ENCODE peak calls at places on chromosomes 5 and 9, in eight cellular contexts. Z is mammary epithelial cell, F is epithelial cell of esophagus, J is HepG2, B is foreskin fibroblast, K is dorsolateral prefrontal cortex, A is H1, P is fibroblast of pulmonary artery. O is an unnamed sample.

GRCh38 chr5:179819296-179820126 is 1.2 kb upstream of the SQSTM1 start:
- DNase-seq in Z (peak), F (peak), J (peak), B (peak), K (peak), A (no peak), P (peak), O (peak)

GRCh38 chr9:108673386-108673785 is 182.4 kb downstream of the ACTL7B start:
- DNase-seq in Z (peak), F (peak), J (no peak), B (no peak), K (no peak), A (no peak), P (no peak), O (peak)

GRCh38 chr5:150656191-150657132 is 4.6 kb upstream of the MYOZ3 start:
- DNase-seq in Z (no peak), F (peak), J (peak), B (peak), K (no peak), A (no peak), P (peak), O (peak)

GRCh38 chr5:178790371-178790770 is 59.9 kb upstream of the ZNF354A start:
- DNase-seq in Z (no peak), F (peak), J (peak), B (no peak), K (no peak), A (no peak), P (no peak), O (no peak)

GRCh38 chr5:97629281-97629680 is 446.2 kb upstream of the RIOK2 start:
- DNase-seq in Z (peak), F (peak), J (no peak), B (peak), K (no peak), A (no peak), P (peak), O (peak)

GRCh38 chr5:176675676-176676360 is 28.5 kb downstream of the TSPAN17 start:
- DNase-seq in Z (no peak), F (peak), J (peak), B (no peak), K (no peak), A (no peak), P (peak), O (peak)

GRCh38 chr9:128528445-128529160 is 23.8 kb upstream of the SPTAN1 start:
- DNase-seq in Z (no peak), F (no peak), J (no peak), B (no peak), K (no peak), A (no peak), P (peak), O (no peak)

GRCh38 chr9:70036641-70037040 is 7.0 kb upstream of the MAMDC2 start:
- DNase-seq in Z (no peak), F (no peak), J (no peak), B (no peak), K (no peak), A (no peak), P (no peak), O (peak)

GRCh38 chr9:78566521-78566920 is 269.6 kb downstream of the PSAT1 start:
- DNase-seq in Z (no peak), F (no peak), J (no peak), B (no peak), K (no peak), A (no peak), P (no peak), O (no peak)

GRCh38 chr5:17304282-17304681 is 86.9 kb downstream of the BASP1 start:
- DNase-seq in Z (no peak), F (no peak), J (no peak), B (no peak), K (no peak), A (no peak), P (peak), O (peak)

GRCh38 chr9:38342096-38342495 is 50.4 kb upstream of the ALDH1B1 start:
- DNase-seq in Z (no peak), F (no peak), J (no peak), B (peak), K (no peak), A (no peak), P (no peak), O (no peak)

GRCh38 chr5:23330726-23331125 is 176.7 kb upstream of the PRDM9 start:
- DNase-seq in Z (peak), F (peak), J (no peak), B (no peak), K (no peak), A (no peak), P (peak), O (peak)

GRCh38 chr5:404666-405241 is 38.2 kb upstream of the EXOC3 start:
- DNase-seq in Z (no peak), F (no peak), J (no peak), B (no peak), K (no peak), A (no peak), P (no peak), O (no peak)

GRCh38 chr9:120480707-120481106 is 99.3 kb downstream of the CDK5RAP2 start:
- DNase-seq in Z (peak), F (peak), J (no peak), B (peak), K (no peak), A (no peak), P (no peak), O (no peak)

GRCh38 chr5:128436825-128437224 is 101.2 kb downstream of the FBN2 start:
- DNase-seq in Z (peak), F (peak), J (peak), B (peak), K (no peak), A (no peak), P (peak), O (peak)

GRCh38 chr5:6704361-6704851 is 8.8 kb upstream of the TENT4A start:
- DNase-seq in Z (peak), F (peak), J (no peak), B (peak), K (no peak), A (no peak), P (peak), O (peak)

GRCh38 chr5:84480873-84481637 is 96.4 kb upstream of the EDIL3 start:
- DNase-seq in Z (peak), F (peak), J (no peak), B (no peak), K (no peak), A (peak), P (peak), O (no peak)

GRCh38 chr5:17343675-17344074 is 126.2 kb downstream of the BASP1 start:
- DNase-seq in Z (peak), F (peak), J (no peak), B (peak), K (no peak), A (no peak), P (peak), O (peak)

GRCh38 chr9:87546704-87547103 is 49.0 kb downstream of the DAPK1 start:
- DNase-seq in Z (peak), F (peak), J (peak), B (no peak), K (no peak), A (no peak), P (peak), O (peak)

GRCh38 chr5:125595095-125595494 is 828.1 kb upstream of the GRAMD2B start:
- DNase-seq in Z (no peak), F (no peak), J (no peak), B (peak), K (peak), A (no peak), P (peak), O (peak)

GRCh38 chr5:169971780-169972179 is 8.5 kb downstream of the INSYN2B start:
- DNase-seq in Z (no peak), F (no peak), J (no peak), B (no peak), K (no peak), A (no peak), P (no peak), O (no peak)

GRCh38 chr5:79762929-79763328 is 73.3 kb downstream of the CMYA5 start:
- DNase-seq in Z (no peak), F (no peak), J (no peak), B (no peak), K (no peak), A (no peak), P (no peak), O (no peak)

GRCh38 chr9:87386490-87386889 is 111.2 kb upstream of the DAPK1 start:
- DNase-seq in Z (peak), F (no peak), J (peak), B (no peak), K (no peak), A (no peak), P (no peak), O (no peak)

GRCh38 chr9:33128570-33128969 is 38.6 kb downstream of the B4GALT1 start:
- DNase-seq in Z (no peak), F (no peak), J (no peak), B (no peak), K (no peak), A (no peak), P (no peak), O (no peak)

GRCh38 chr5:57862471-57863282 is 380.1 kb upstream of the ACTBL2 start:
- DNase-seq in Z (peak), F (peak), J (no peak), B (peak), K (no peak), A (no peak), P (peak), O (peak)

GRCh38 chr5:179196420-179197079 is 136.4 kb downstream of the ZNF354C start:
- DNase-seq in Z (no peak), F (no peak), J (no peak), B (peak), K (no peak), A (no peak), P (no peak), O (no peak)

GRCh38 chr9:22045423-22045822 is 36.3 kb upstream of the CDKN2B start:
- DNase-seq in Z (no peak), F (no peak), J (no peak), B (no peak), K (no peak), A (no peak), P (no peak), O (no peak)

GRCh38 chr5:76794871-76795270 is 24.0 kb upstream of the F2RL1 start:
- DNase-seq in Z (peak), F (peak), J (no peak), B (no peak), K (no peak), A (no peak), P (peak), O (peak)

GRCh38 chr5:156527611-156528010 is 200.6 kb downstream of the SGCD start:
- DNase-seq in Z (no peak), F (no peak), J (no peak), B (no peak), K (no peak), A (no peak), P (no peak), O (no peak)

GRCh38 chr5:113176734-113177133 is 200.1 kb downstream of the DCP2 start:
- DNase-seq in Z (no peak), F (no peak), J (no peak), B (no peak), K (no peak), A (no peak), P (no peak), O (no peak)

GRCh38 chr5:16493261-16493660 is 27.7 kb upstream of the ZNF622 start:
- DNase-seq in Z (peak), F (peak), J (no peak), B (no peak), K (no peak), A (no peak), P (no peak), O (peak)

DNA sequence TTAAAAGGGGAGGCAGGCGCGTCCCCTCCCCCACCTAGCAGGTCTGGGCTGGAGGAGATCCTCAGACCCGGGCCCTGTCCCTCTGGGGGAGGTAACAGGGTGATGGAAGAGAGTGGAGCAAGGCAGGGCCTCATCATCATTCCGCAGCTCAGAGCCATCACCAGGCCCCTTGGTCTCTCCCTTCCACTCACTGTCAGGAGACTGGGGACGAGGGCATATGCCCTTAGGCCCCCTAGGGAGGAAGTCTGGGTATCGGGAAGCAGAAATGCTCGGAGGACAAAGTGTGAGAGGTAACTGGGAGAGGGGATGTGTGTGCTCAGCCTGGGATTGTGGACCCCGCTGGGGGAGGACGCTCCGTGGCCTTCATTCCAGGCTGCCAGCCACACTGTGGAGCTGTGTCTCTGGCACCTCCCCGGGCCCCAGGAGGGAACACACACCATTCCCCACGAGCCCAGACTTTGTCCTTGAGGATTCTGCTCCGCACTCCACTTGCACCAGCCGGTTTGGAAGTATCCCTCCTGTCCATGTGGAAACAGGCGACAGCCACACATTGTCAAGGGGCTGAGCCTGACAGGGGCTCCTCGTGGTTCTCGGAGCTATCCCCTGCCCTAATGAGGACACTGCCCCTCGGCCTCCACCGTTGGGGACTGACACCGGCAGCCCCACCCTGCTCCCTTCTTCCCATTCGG is 824 bp downstream of the REEP2 start:
- DNase-seq in Z (no peak), F (no peak), J (no peak), B (no peak), K (no peak), A (no peak), P (no peak), O (no peak)
- H3K4me3 ChIP-seq in Z (peak), F (peak), J (peak), B (peak), K (peak), A (peak), P (peak), O (peak)

DNA sequence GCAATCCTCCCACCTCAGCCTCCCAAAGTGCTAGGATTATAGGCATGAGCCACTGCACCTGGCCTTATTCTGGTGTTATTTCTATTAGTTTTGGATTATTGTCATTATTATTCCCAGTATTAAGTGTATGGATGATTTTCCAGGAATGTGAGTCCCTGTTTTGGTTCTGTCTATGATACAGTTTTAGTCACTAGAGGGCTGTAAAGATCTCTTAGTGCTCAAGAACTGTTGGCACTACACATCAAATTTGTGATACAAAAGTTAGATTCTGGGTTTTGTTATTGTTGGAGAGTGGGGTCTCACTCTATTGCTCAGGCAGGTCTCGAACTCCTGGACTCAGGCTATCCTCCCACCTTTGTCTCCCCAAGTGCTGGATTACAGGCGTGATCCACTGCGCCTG is 12.1 kb downstream of the CCL28 start:
- DNase-seq in Z (peak), F (peak), J (no peak), B (no peak), K (no peak), A (no peak), P (peak), O (peak)
- TF ChIP-seq CTCF in Z (peak), F (peak), J (peak), B (peak), K (no peak), A (no peak), P (peak), O (peak)

DNA sequence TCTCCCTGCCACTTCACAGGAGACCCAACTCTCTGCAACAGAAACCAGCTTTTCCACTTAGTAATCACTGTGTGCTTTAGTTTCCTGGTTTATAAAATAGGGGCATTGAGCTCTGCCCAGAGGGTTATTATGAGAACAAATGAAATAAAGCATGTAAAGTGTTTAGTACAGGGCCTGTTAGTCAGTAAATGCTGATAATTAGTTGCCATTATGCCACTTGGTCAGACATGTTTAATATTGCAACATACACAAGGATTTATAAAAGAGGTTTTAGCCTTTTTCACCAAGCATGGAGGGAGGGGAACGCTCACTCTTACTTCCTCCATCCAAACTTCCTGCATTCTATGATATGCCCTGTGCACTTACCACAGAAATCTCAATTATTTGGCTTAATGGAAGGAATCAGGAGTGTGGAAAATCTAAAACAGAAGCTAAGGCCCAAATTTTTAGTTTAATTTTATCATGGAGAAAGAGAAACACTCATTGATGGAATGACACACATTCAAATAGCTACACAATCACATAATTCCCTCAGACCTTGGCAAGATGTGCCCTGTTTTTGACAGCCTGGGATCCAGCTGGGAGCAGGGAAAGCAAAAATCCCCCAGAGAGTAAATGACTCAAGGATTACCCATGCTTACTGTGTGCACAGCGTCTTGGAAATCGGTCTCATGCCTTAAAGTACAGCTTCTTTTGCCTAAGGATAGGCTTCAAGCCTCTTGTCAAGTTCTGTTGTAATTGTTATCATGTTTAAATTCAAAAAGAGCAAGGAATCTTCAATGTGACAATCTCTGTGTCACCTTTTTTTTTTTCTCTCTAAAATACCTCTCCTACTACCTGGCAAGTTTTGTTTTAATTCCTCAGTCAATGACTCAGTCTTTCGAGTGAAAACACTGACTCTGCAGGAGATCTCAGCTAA is 34.1 kb downstream of the ZNF474 start:
- DNase-seq in Z (peak), F (peak), J (no peak), B (peak), K (no peak), A (no peak), P (peak), O (peak)
- H3K4me3 ChIP-seq in Z (peak), F (no peak), J (no peak), B (no peak), K (no peak), A (no peak), P (no peak), O (no peak)

DNA sequence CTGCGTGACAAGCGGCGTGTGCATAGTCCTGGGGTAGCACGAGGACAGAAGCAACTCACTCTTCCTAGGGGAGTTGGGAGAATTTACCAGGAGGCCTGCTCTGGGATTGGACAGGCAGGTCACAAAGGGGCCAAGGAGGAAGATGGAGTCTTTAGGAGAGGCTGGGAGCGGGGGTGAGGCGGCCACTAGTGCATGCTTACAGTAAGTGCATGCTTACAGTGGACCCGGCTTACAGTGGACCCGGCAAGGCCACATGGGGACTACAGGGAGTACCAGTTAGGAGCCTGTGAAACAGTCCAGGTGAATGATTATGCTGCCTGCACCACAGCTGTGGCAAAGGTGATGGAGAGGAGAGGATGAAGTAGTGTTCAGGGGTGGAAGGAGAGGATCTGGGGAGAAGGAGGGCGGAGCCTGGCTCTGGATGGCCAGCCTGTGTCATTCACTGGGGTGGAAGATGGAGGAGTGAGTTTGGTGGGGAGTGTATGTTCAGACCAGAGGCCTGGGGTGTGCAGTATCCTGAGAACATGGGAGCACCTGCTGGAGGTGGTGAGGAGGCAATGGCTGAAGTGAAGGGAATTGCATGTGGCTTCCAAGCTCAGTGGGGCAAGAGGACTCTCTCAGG is 78.7 kb downstream of the CRB2 start:
- DNase-seq in Z (no peak), F (no peak), J (peak), B (no peak), K (no peak), A (peak), P (no peak), O (no peak)
- TF ChIP-seq CTCF in Z (no peak), F (no peak), J (peak), B (peak), K (no peak), A (peak), P (no peak), O (no peak)

DNA sequence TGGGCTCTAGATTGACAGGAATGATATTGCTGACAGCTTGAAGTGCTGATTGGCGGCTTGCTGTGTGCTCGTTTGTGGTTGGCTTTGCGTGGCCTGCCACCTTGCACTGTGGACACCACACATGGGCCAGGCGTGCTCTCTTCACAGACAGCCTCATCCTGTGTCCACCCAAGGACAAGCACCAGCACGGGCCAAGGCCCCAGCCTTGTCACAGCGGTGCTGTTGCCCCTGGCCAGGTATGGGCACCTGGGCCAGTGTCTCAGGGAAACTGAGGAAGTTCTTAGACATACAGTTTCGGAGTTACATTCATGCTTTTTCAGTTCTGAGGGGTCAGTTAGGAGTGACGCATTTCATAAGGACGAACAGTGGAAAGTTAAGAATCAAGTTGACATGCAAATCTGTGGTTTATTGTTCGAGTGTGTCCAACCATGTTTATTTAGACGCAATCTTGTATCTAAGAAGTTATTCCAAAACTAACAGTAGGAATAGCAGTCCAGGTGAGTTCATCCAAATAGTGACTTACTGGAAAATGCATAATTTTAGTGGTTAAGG is 125.9 kb downstream of the EHMT1 start:
- DNase-seq in Z (no peak), F (no peak), J (no peak), B (no peak), K (no peak), A (no peak), P (no peak), O (no peak)
- H3K4me3 ChIP-seq in Z (no peak), F (no peak), J (no peak), B (no peak), K (no peak), A (no peak), P (no peak), O (no peak)